ENCODE peak calls at places on chromosomes 6 and 20, in four cellular contexts. W is cardiac septum, Q is lower leg skin, V is EL. K is an unnamed sample.

GRCh38 chr6:12014027-12014872 is 2.1 kb downstream of the HIVEP1 start:
- DNase-seq in W (no peak), Q (no peak), V (peak), K (peak)

GRCh38 chr6:100504786-100505737 is 40.3 kb upstream of the SIM1 start:
- DNase-seq in W (no peak), Q (no peak), V (peak), K (peak)

GRCh38 chr20:38460040-38460623 is 12.5 kb upstream of the RALGAPB start:
- DNase-seq in W (no peak), Q (no peak), V (peak), K (peak)

GRCh38 chr6:157999100-158000051 is 17.7 kb downstream of the SYNJ2 start:
- DNase-seq in W (peak), Q (no peak), V (no peak), K (no peak)

GRCh38 chr6:138307816-138308727 is 69.6 kb upstream of the SMIM28 start:
- DNase-seq in W (no peak), Q (no peak), V (peak), K (no peak)

GRCh38 chr6:21679761-21680265 is 86.3 kb downstream of the SOX4 start:
- DNase-seq in W (no peak), Q (no peak), V (peak), K (peak)

GRCh38 chr6:71886184-71887005 is at the start of gene RIMS1:
- DNase-seq in W (no peak), Q (no peak), V (peak), K (no peak)

GRCh38 chr6:116010400-116011095 is 50.1 kb downstream of the FRK start:
- DNase-seq in W (no peak), Q (peak), V (peak), K (peak)

GRCh38 chr6:157461000-157461915 is 80.3 kb downstream of the ZDHHC14 start:
- DNase-seq in W (no peak), Q (no peak), V (peak), K (no peak)

GRCh38 chr6:87100216-87100615 is 5.3 kb upstream of the CGA start:
- DNase-seq in W (no peak), Q (no peak), V (peak), K (no peak)

GRCh38 chr6:69729870-69730449 is 66.8 kb downstream of the LMBRD1 start:
- DNase-seq in W (no peak), Q (no peak), V (peak), K (peak)

GRCh38 chr6:135936606-135937005 is 85.1 kb downstream of the PDE7B start:
- DNase-seq in W (no peak), Q (no peak), V (peak), K (peak)